ENCODE peak calls at places on chromosomes 7 and 10, in four cellular contexts. R is SK-N-SH, J is transverse colon, E is ovary. D is an unnamed sample.
A peak's percentile ranks its signal among the peaks of the same experiment; 100 is the strongest.

GRCh38 chr7:132709971-132710567 is 133.8 kb upstream of the PLXNA4 start:
- DNase-seq in R (no peak), J (no peak), E (no peak), D (no peak)

GRCh38 chr10:104580321-104580720 is 60.8 kb upstream of the SORCS3 start:
- DNase-seq in R (no peak), J (no peak), E (no peak), D (no peak)

GRCh38 chr10:35195361-35196306 is 69.0 kb downstream of the CREM start:
- DNase-seq in R (peak; percentile 70), J (peak; percentile 78), E (peak; percentile 67), D (peak; percentile 83)

GRCh38 chr10:66783296-66783695 is 142.5 kb upstream of the LRRTM3 start:
- DNase-seq in R (no peak), J (no peak), E (no peak), D (no peak)

GRCh38 chr10:22505923-22506685 is 160.8 kb downstream of the SPAG6 start:
- DNase-seq in R (no peak), J (peak; percentile 65), E (no peak), D (peak; percentile 26)

GRCh38 chr7:122702872-122703510 is at the start of gene RNF148:
- DNase-seq in R (no peak), J (no peak), E (no peak), D (no peak)

GRCh38 chr7:81549484-81550016 is 220.3 kb downstream of the HGF start:
- DNase-seq in R (no peak), J (no peak), E (no peak), D (no peak)

GRCh38 chr10:115696747-115697146 is 576.3 kb downstream of the GFRA1 start:
- DNase-seq in R (no peak), J (no peak), E (no peak), D (no peak)

GRCh38 chr10:86535057-86535882 is 13.7 kb upstream of the WAPL start:
- DNase-seq in R (no peak), J (peak; percentile 90), E (peak; percentile 67), D (peak; percentile 95)

GRCh38 chr7:102044984-102045673 is 227.7 kb downstream of the CUX1 start:
- DNase-seq in R (peak; percentile 93), J (no peak), E (peak; percentile 80), D (peak; percentile 90)

GRCh38 chr7:27220440-27220955 is 20.6 kb upstream of the HOXA13 start:
- DNase-seq in R (no peak), J (no peak), E (no peak), D (peak; percentile 81)

GRCh38 chr7:135300913-135301765 is 67.5 kb downstream of the STRA8 start:
- DNase-seq in R (no peak), J (no peak), E (no peak), D (no peak)

GRCh38 chr7:32335107-32335506 is 155.1 kb downstream of the LSM5 start:
- DNase-seq in R (no peak), J (no peak), E (no peak), D (no peak)

GRCh38 chr10:8923096-8923495 is 868.6 kb downstream of the GATA3 start:
- DNase-seq in R (no peak), J (no peak), E (no peak), D (no peak)

GRCh38 chr7:115558186-115558585 is 472.4 kb downstream of the TFEC start:
- DNase-seq in R (no peak), J (no peak), E (no peak), D (no peak)

GRCh38 chr10:70579234-70580002 is 23.1 kb downstream of the PRF1 start:
- DNase-seq in R (no peak), J (no peak), E (no peak), D (no peak)

GRCh38 chr10:117134084-117135025 is 3.7 kb downstream of the VAX1 start:
- DNase-seq in R (peak; percentile 79), J (no peak), E (no peak), D (peak; percentile 75)

GRCh38 chr10:73413108-73413527 is 740 bp downstream of the ANXA7 start:
- DNase-seq in R (peak; percentile 48), J (peak; percentile 67), E (no peak), D (no peak)

GRCh38 chr7:101856488-101857357 is 39.3 kb downstream of the CUX1 start:
- DNase-seq in R (peak; percentile 98), J (peak; percentile 96), E (peak; percentile 87), D (peak; percentile 96)

GRCh38 chr7:96942112-96942511 is 63.2 kb upstream of the DLX6 start:
- DNase-seq in R (no peak), J (no peak), E (no peak), D (no peak)

GRCh38 chr10:52568309-52568708 is 204.3 kb downstream of the MBL2 start:
- DNase-seq in R (no peak), J (no peak), E (no peak), D (no peak)

GRCh38 chr7:10643545-10643944 is 330.1 kb upstream of the PHF14 start:
- DNase-seq in R (no peak), J (no peak), E (no peak), D (no peak)

GRCh38 chr10:76034236-76035009 is 603.0 kb downstream of the LRMDA start:
- DNase-seq in R (peak; percentile 76), J (no peak), E (no peak), D (no peak)

GRCh38 chr10:117684673-117685211 is 142.2 kb downstream of the EMX2 start:
- DNase-seq in R (peak; percentile 48), J (peak; percentile 35), E (peak; percentile 71), D (peak; percentile 39)

GRCh38 chr7:90530263-90530662 is 60.8 kb downstream of the PTTG1IP2 start:
- DNase-seq in R (no peak), J (no peak), E (no peak), D (no peak)

GRCh38 chr7:151793991-151794507 is 82.9 kb downstream of the PRKAG2 start:
- DNase-seq in R (no peak), J (no peak), E (no peak), D (no peak)

GRCh38 chr10:34194259-34194658 is 620.8 kb downstream of the PARD3 start:
- DNase-seq in R (peak; percentile 42), J (no peak), E (no peak), D (no peak)

GRCh38 chr10:133090101-133090500 is 2.4 kb downstream of the ADGRA1 start:
- DNase-seq in R (no peak), J (no peak), E (no peak), D (peak; percentile 67)

GRCh38 chr10:94027197-94027596 is 33.5 kb downstream of the PLCE1 start:
- DNase-seq in R (no peak), J (no peak), E (no peak), D (no peak)

GRCh38 chr7:80907141-80907601 is 11.7 kb downstream of the SEMA3C start:
- DNase-seq in R (peak; percentile 66), J (no peak), E (no peak), D (no peak)

GRCh38 chr7:30142710-30143109 is 7.9 kb downstream of the MTURN start:
- DNase-seq in R (no peak), J (peak; percentile 34), E (no peak), D (peak; percentile 78)

GRCh38 chr10:13648425-13648824 is 61.7 kb downstream of the PRPF18 start:
- DNase-seq in R (no peak), J (no peak), E (no peak), D (no peak)

DNA sequence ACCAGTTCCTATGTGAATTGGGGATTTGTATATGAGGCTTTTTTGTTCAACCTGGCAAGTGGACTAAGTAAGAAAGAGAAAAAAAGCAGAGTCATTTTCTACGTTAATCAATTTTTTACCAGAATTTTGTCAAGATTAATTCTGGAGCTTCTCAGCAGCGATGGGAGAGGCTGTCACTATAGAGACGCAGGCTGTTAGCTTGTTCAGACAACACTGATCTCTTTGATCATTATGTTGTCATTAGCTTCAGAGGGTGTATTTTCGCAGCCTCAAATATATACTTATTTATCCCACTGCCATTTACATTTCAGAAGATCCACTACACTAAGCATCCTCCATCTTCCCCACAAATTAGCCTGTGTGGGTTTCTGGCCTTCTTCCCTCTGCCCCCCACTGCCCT is 196.7 kb upstream of the PFKP start:
- DNase-seq in R (no peak), J (no peak), E (no peak), D (no peak)
- TF ChIP-seq EP300 in R (no peak), J (no peak), E (no peak), D (no peak)

GRCh38 chr10:95273393-95274312 is 17.1 kb downstream of the PDLIM1 start:
- DNase-seq in R (no peak), J (peak; percentile 66), E (no peak), D (peak; percentile 52)
- H3K4me1 ChIP-seq in R (peaks cover 26% of the 10 kb centered on the region), J (peaks cover 61% of the 10 kb centered on the region), E (no peaks in the 10 kb centered on the region), D (peaks cover 44% of the 10 kb centered on the region)

GRCh38 chr7:156985101-156985967 is 25.1 kb downstream of the MNX1 start:
- DNase-seq in R (peak; percentile 42), J (no peak), E (no peak), D (no peak)
- TF ChIP-seq CTCF in R (no peak), J (no peak), E (no peak), D (no peak)

GRCh38 chr10:44995581-44995913 is 5.2 kb upstream of the ZNF22 start:
- DNase-seq in R (no peak), J (no peak), E (no peak), D (no peak)

GRCh38 chr10:44993226-44993921 is 7.3 kb upstream of the ZNF22 start:
- DNase-seq in R (no peak), J (no peak), E (peak; percentile 37), D (no peak)

GRCh38 chr10:44992732-44993225 is 7.9 kb upstream of the ZNF22 start:
- DNase-seq in R (no peak), J (no peak), E (peak; percentile 23), D (no peak)

GRCh38 chr10:44994752-44995530 is 5.8 kb upstream of the ZNF22 start:
- DNase-seq in R (no peak), J (no peak), E (peak; percentile 46), D (no peak)

GRCh38 chr10:44993922-44994751 is 6.6 kb upstream of the ZNF22 start:
- DNase-seq in R (no peak), J (no peak), E (no peak), D (no peak)
- TF ChIP-seq EP300 in R (no peak), J (no peak), E (no peak), D (no peak)

GRCh38 chr7:45878457-45879144 is 5.7 kb upstream of the CCDC201 start:
- DNase-seq in R (no peak), J (no peak), E (no peak), D (no peak)
- H3K4me1 ChIP-seq in R (peaks cover 5% of the 10 kb centered on the region), J (no peaks in the 10 kb centered on the region), E (no peaks in the 10 kb centered on the region), D (no peaks in the 10 kb centered on the region)

DNA sequence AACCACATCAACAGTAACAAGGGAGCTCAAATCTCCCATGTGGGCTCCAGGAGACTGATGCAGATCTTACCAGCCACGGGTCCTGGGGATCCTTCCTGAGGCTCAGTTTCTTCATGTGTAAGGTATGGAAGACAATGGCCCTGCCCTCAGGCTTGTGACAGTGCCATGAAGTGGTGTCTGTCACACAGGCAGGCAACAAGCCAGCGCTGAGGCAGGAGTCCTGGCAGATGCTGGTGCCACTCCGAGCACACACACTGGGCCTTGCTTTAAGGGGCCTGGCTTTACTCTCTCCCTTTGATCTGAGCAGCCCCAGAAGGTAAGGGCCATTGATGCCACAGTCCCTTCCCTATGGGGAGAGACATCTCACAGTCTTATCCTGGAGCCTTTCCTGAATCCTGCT is 28.4 kb upstream of the LRRC18 start:
- DNase-seq in R (no peak), J (no peak), E (no peak), D (no peak)
- TF ChIP-seq CTCF in R (no peak), J (no peak), E (no peak), D (no peak)

GRCh38 chr10:68955786-68956532 is at the start of gene DDX21:
- DNase-seq in R (peak; percentile 95), J (peak; percentile 93), E (peak; percentile 88), D (no peak)
- TF ChIP-seq EP300 in R (no peak), J (peak; percentile 4), E (no peak), D (no peak)